ENCODE peak calls at places on chromosomes 2 and 18, in seven cellular contexts. A is GM12878, M is GM12891, U is SK-N-SH, L is H1, Y is HepG2, T is K562. F is an unnamed sample.

GRCh38 chr18:34661464-34662087 is 48.5 kb upstream of the DTNA start:
- DNase-seq in A (no peak), M (peak; percentile 11), U (peak; percentile 55), L (no peak), Y (peak; percentile 48), T (peak; percentile 63), F (peak; percentile 16)

GRCh38 chr2:135227386-135227785 is 175.3 kb downstream of the RAB3GAP1 start:
- DNase-seq in A (no peak), M (no peak), U (no peak), L (no peak), Y (no peak), T (no peak), F (no peak)

GRCh38 chr2:219706823-219707281 is 79.4 kb downstream of the SLC4A3 start:
- DNase-seq in A (no peak), M (no peak), U (no peak), L (peak; percentile 41), Y (no peak), T (no peak), F (no peak)

GRCh38 chr2:100000915-100001707 is 141.3 kb downstream of the AFF3 start:
- DNase-seq in A (no peak), M (peak; percentile 17), U (no peak), L (no peak), Y (no peak), T (no peak), F (no peak)

GRCh38 chr2:46535360-46535759 is 56.0 kb downstream of the TMEM247 start:
- DNase-seq in A (peak; percentile 96), M (no peak), U (no peak), L (no peak), Y (no peak), T (no peak), F (no peak)

GRCh38 chr2:158507141-158507540 is 50.4 kb downstream of the PKP4 start:
- DNase-seq in A (no peak), M (no peak), U (no peak), L (no peak), Y (no peak), T (no peak), F (no peak)

GRCh38 chr18:31451625-31452024 is 4.1 kb downstream of the DSG3 start:
- DNase-seq in A (no peak), M (no peak), U (no peak), L (no peak), Y (no peak), T (no peak), F (no peak)

GRCh38 chr2:206693399-206694137 is 24.6 kb downstream of the DYTN start:
- DNase-seq in A (peak; percentile 24), M (peak; percentile 19), U (peak; percentile 59), L (peak; percentile 50), Y (peak; percentile 65), T (peak; percentile 26), F (no peak)

GRCh38 chr18:78768221-78768620 is 211.4 kb upstream of the SALL3 start:
- DNase-seq in A (no peak), M (no peak), U (no peak), L (no peak), Y (no peak), T (no peak), F (no peak)

GRCh38 chr18:2988041-2988794 is 24.7 kb downstream of the LPIN2 start:
- DNase-seq in A (no peak), M (no peak), U (no peak), L (no peak), Y (no peak), T (no peak), F (no peak)

GRCh38 chr2:240818543-240819403 is 1.2 kb downstream of the KIF1A start:
- DNase-seq in A (no peak), M (no peak), U (peak; percentile 76), L (peak; percentile 79), Y (no peak), T (no peak), F (no peak)

GRCh38 chr2:237603718-237604362 is 13.3 kb upstream of the RAB17 start:
- DNase-seq in A (peak; percentile 35), M (peak; percentile 54), U (no peak), L (no peak), Y (peak; percentile 40), T (no peak), F (peak; percentile 44)

GRCh38 chr2:43759195-43759594 is 14.6 kb upstream of the DYNC2LI1 start:
- DNase-seq in A (no peak), M (no peak), U (no peak), L (no peak), Y (peak; percentile 80), T (no peak), F (no peak)

GRCh38 chr2:216195565-216195978 is 86.4 kb downstream of the XRCC5 start:
- DNase-seq in A (no peak), M (no peak), U (no peak), L (no peak), Y (no peak), T (no peak), F (no peak)

GRCh38 chr18:49016648-49017539 is 66.1 kb upstream of the SMAD7 start:
- DNase-seq in A (no peak), M (peak; percentile 15), U (peak; percentile 40), L (peak; percentile 54), Y (peak; percentile 78), T (peak; percentile 25), F (peak; percentile 15)

GRCh38 chr18:56294484-56295183 is 343.8 kb downstream of the TXNL1 start:
- DNase-seq in A (no peak), M (no peak), U (no peak), L (no peak), Y (no peak), T (no peak), F (no peak)

GRCh38 chr2:3585239-3586109 is 9.4 kb upstream of the COLEC11 start:
- DNase-seq in A (no peak), M (no peak), U (peak; percentile 82), L (no peak), Y (peak; percentile 88), T (peak; percentile 31), F (no peak)

GRCh38 chr2:136247204-136247990 is 129.4 kb upstream of the CXCR4 start:
- DNase-seq in A (no peak), M (no peak), U (no peak), L (no peak), Y (no peak), T (no peak), F (no peak)

GRCh38 chr18:75124551-75124950 is 84.4 kb downstream of the PTGR3 start:
- DNase-seq in A (no peak), M (no peak), U (no peak), L (no peak), Y (no peak), T (no peak), F (no peak)

GRCh38 chr18:62450546-62451395 is 72.1 kb upstream of the ZCCHC2 start:
- DNase-seq in A (no peak), M (no peak), U (peak; percentile 14), L (no peak), Y (peak; percentile 63), T (peak; percentile 63), F (no peak)

GRCh38 chr2:39732492-39732891 is 46.6 kb downstream of the THUMPD2 start:
- DNase-seq in A (no peak), M (no peak), U (no peak), L (no peak), Y (no peak), T (no peak), F (no peak)

GRCh38 chr2:85531585-85531984 is 7.4 kb upstream of the MAT2A start:
- DNase-seq in A (no peak), M (no peak), U (no peak), L (no peak), Y (no peak), T (no peak), F (no peak)

GRCh38 chr18:1017679-1018078 is 113.0 kb downstream of the ADCYAP1 start:
- DNase-seq in A (no peak), M (no peak), U (no peak), L (no peak), Y (no peak), T (no peak), F (no peak)

GRCh38 chr2:40227200-40227599 is 224.7 kb downstream of the SLC8A1 start:
- DNase-seq in A (no peak), M (no peak), U (no peak), L (no peak), Y (no peak), T (no peak), F (no peak)

GRCh38 chr18:10928971-10929373 is 220.4 kb downstream of the PIEZO2 start:
- DNase-seq in A (peak; percentile 87), M (peak; percentile 46), U (no peak), L (no peak), Y (no peak), T (no peak), F (peak; percentile 29)

GRCh38 chr2:234690569-234691225 is 193.8 kb upstream of the ARL4C start:
- DNase-seq in A (no peak), M (no peak), U (peak; percentile 33), L (peak; percentile 19), Y (peak; percentile 42), T (no peak), F (no peak)

GRCh38 chr18:31399336-31400032 is 22.9 kb downstream of the DSG4 start:
- DNase-seq in A (no peak), M (no peak), U (no peak), L (no peak), Y (peak; percentile 55), T (no peak), F (no peak)

GRCh38 chr18:23355206-23355605 is 97.9 kb upstream of the RIOK3 start:
- DNase-seq in A (no peak), M (no peak), U (no peak), L (peak; percentile 16), Y (no peak), T (no peak), F (no peak)
- TF ChIP-seq TAF1 in A (no peak), M (no peak), U (no peak), L (no peak), Y (no peak), T (no peak), F (no peak)

GRCh38 chr18:21599585-21600525 is 649 bp downstream of the ESCO1 start:
- DNase-seq in A (no peak), M (peak; percentile 61), U (peak; percentile 82), L (peak; percentile 83), Y (peak; percentile 62), T (peak; percentile 73), F (peak; percentile 58)
- TF ChIP-seq TAF1 in A (no peak), M (no peak), U (no peak), L (no peak), Y (no peak), T (peak; percentile 11), F (no peak)

DNA sequence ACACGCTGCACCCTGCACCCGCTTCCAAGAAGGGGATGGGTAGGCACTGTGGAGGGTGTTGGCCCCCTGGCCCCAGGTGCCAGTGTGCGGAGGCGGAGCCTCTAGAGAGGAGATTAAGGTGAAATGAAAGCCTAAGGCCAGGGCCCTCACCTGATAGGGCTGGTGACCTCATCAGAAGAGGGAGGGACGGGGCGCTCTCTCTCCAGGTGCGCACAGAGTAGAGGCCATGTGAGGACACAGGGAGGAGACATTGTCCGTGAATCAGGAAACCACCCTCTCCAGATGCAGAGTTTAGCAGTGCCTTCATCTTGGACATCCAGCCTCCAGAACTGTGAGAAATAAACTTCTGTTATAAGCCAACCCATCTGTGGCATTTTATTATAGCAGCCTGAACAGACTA is 62.3 kb downstream of the PSMG2 start:
- DNase-seq in A (no peak), M (no peak), U (no peak), L (no peak), Y (no peak), T (no peak), F (no peak)
- TF ChIP-seq TAF1 in A (no peak), M (no peak), U (no peak), L (no peak), Y (no peak), T (no peak), F (no peak)

GRCh38 chr2:26598336-26599006 is 42.7 kb downstream of the CIB4 start:
- DNase-seq in A (no peak), M (no peak), U (no peak), L (peak; percentile 46), Y (no peak), T (no peak), F (no peak)
- TF ChIP-seq TAF1 in A (no peak), M (no peak), U (no peak), L (no peak), Y (no peak), T (no peak), F (no peak)

GRCh38 chr2:8496079-8496478 is 185.8 kb upstream of the ID2 start:
- DNase-seq in A (no peak), M (no peak), U (no peak), L (no peak), Y (no peak), T (no peak), F (no peak)
- TF ChIP-seq TAF1 in A (no peak), M (no peak), U (no peak), L (no peak), Y (no peak), T (no peak), F (no peak)